ENCODE peak calls at places on chromosome 12, in four cellular contexts. One of them, this sample, is unnamed.

GRCh38 chr12:19177754-19178153 is 48.2 kb downstream of the PLEKHA5 start:
- DNase-seq in mesendoderm: no peak
- DNase-seq in dorsolateral prefrontal cortex: no peak
- DNase-seq in effector memory CD4-positive, alpha-beta T cell: no peak
- DNase-seq in this sample: no peak

GRCh38 chr12:104576980-104577925 is 120.5 kb downstream of the CHST11 start:
- DNase-seq in mesendoderm: no peak
- DNase-seq in dorsolateral prefrontal cortex: no peak
- DNase-seq in effector memory CD4-positive, alpha-beta T cell: no peak
- DNase-seq in this sample: no peak

GRCh38 chr12:29023436-29024076 is 125.5 kb upstream of the FAR2 start:
- DNase-seq in dorsolateral prefrontal cortex: no peak
- DNase-seq in effector memory CD4-positive, alpha-beta T cell: no peak
- DNase-seq in mesendoderm: peak; percentile 20
- DNase-seq in this sample: no peak

GRCh38 chr12:79983969-79984629 is 49.2 kb upstream of the PPP1R12A start:
- DNase-seq in mesendoderm: no peak
- DNase-seq in dorsolateral prefrontal cortex: no peak
- DNase-seq in effector memory CD4-positive, alpha-beta T cell: no peak
- DNase-seq in this sample: no peak

GRCh38 chr12:124286946-124287345 is 7.9 kb upstream of the RFLNA start:
- DNase-seq in dorsolateral prefrontal cortex: no peak
- DNase-seq in effector memory CD4-positive, alpha-beta T cell: no peak
- DNase-seq in mesendoderm: no peak
- DNase-seq in this sample: no peak

GRCh38 chr12:48880647-48881046 is 15.0 kb upstream of the RND1 start:
- DNase-seq in effector memory CD4-positive, alpha-beta T cell: no peak
- DNase-seq in dorsolateral prefrontal cortex: no peak
- DNase-seq in mesendoderm: no peak
- DNase-seq in this sample: no peak

GRCh38 chr12:108394196-108394595 is 55.1 kb upstream of the CMKLR1 start:
- DNase-seq in effector memory CD4-positive, alpha-beta T cell: no peak
- DNase-seq in mesendoderm: no peak
- DNase-seq in dorsolateral prefrontal cortex: no peak
- DNase-seq in this sample: no peak

GRCh38 chr12:28569698-28570411 is 379.6 kb downstream of the CCDC91 start:
- DNase-seq in dorsolateral prefrontal cortex: no peak
- DNase-seq in effector memory CD4-positive, alpha-beta T cell: no peak
- DNase-seq in mesendoderm: no peak
- DNase-seq in this sample: no peak

GRCh38 chr12:54439521-54440255 is 20.6 kb upstream of the ITGA5 start:
- DNase-seq in dorsolateral prefrontal cortex: no peak
- DNase-seq in effector memory CD4-positive, alpha-beta T cell: no peak
- DNase-seq in mesendoderm: peak; percentile 75
- DNase-seq in this sample: no peak

GRCh38 chr12:54438506-54438905 is 19.4 kb upstream of the ITGA5 start:
- DNase-seq in effector memory CD4-positive, alpha-beta T cell: no peak
- DNase-seq in mesendoderm: no peak
- DNase-seq in dorsolateral prefrontal cortex: no peak
- DNase-seq in this sample: no peak

GRCh38 chr12:54437697-54438096 is 18.6 kb upstream of the ITGA5 start:
- DNase-seq in mesendoderm: no peak
- DNase-seq in effector memory CD4-positive, alpha-beta T cell: no peak
- DNase-seq in dorsolateral prefrontal cortex: no peak
- DNase-seq in this sample: no peak

GRCh38 chr12:54437243-54437642 is 18.2 kb upstream of the ITGA5 start:
- DNase-seq in mesendoderm: no peak
- DNase-seq in effector memory CD4-positive, alpha-beta T cell: no peak
- DNase-seq in dorsolateral prefrontal cortex: no peak
- DNase-seq in this sample: no peak

GRCh38 chr12:54439096-54439495 is 20.0 kb upstream of the ITGA5 start:
- DNase-seq in dorsolateral prefrontal cortex: no peak
- DNase-seq in effector memory CD4-positive, alpha-beta T cell: no peak
- DNase-seq in mesendoderm: no peak
- DNase-seq in this sample: no peak
- H3K27ac ChIP-seq in dorsolateral prefrontal cortex: no peak overlapping the region
- H3K27ac ChIP-seq in effector memory CD4-positive, alpha-beta T cell: no peak overlapping the region
- H3K27ac ChIP-seq in mesendoderm: no peak overlapping the region
- H3K27ac ChIP-seq in this sample: no peak overlapping the region

GRCh38 chr12:46916796-46917419 is 91.1 kb upstream of the SLC38A4 start:
- DNase-seq in mesendoderm: no peak
- DNase-seq in effector memory CD4-positive, alpha-beta T cell: no peak
- DNase-seq in dorsolateral prefrontal cortex: no peak
- DNase-seq in this sample: no peak
- H3K27ac ChIP-seq in mesendoderm: no peak overlapping the region
- H3K27ac ChIP-seq in effector memory CD4-positive, alpha-beta T cell: no peak overlapping the region
- H3K27ac ChIP-seq in dorsolateral prefrontal cortex: no peak overlapping the region
- H3K27ac ChIP-seq in this sample: no peak overlapping the region

DNA sequence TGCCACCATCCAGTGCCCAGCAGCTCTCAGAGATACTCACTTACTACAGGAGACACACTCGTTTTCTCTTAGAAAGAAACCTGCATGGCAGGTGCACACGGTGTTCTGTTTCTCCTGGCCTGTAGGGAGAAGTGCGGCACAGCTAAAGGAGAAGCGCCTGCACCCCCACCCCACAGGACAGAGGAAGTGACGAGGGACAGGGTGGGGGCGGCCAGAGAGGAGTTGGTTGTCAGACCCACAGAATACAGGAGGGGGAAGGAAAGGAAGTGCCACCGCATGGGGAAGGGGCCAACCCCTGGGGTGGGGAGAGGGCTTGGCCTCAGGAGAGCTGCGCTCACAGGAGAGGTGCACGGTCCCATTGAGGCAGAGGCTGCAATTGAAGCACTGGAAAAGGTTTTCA is 8.8 kb downstream of the TNFRSF1A start:
- DNase-seq in mesendoderm: no peak
- DNase-seq in effector memory CD4-positive, alpha-beta T cell: no peak
- DNase-seq in dorsolateral prefrontal cortex: no peak
- DNase-seq in this sample: no peak
- H3K27ac ChIP-seq in mesendoderm: no peak overlapping the region
- H3K27ac ChIP-seq in effector memory CD4-positive, alpha-beta T cell: peak overlapping the region; percentile 43
- H3K27ac ChIP-seq in dorsolateral prefrontal cortex: no peak overlapping the region
- H3K27ac ChIP-seq in this sample: peak overlapping the region; percentile 97

GRCh38 chr12:91239497-91239896 is 56.9 kb upstream of the DCN start:
- DNase-seq in effector memory CD4-positive, alpha-beta T cell: no peak
- DNase-seq in dorsolateral prefrontal cortex: no peak
- DNase-seq in mesendoderm: no peak
- DNase-seq in this sample: no peak
- H3K27ac ChIP-seq in effector memory CD4-positive, alpha-beta T cell: no peak overlapping the region
- H3K27ac ChIP-seq in dorsolateral prefrontal cortex: no peak overlapping the region
- H3K27ac ChIP-seq in mesendoderm: no peak overlapping the region
- H3K27ac ChIP-seq in this sample: no peak overlapping the region

GRCh38 chr12:119222222-119222951 is 43.7 kb downstream of the HSPB8 start:
- DNase-seq in effector memory CD4-positive, alpha-beta T cell: no peak
- DNase-seq in dorsolateral prefrontal cortex: no peak
- DNase-seq in mesendoderm: no peak
- DNase-seq in this sample: no peak
- H3K27ac ChIP-seq in effector memory CD4-positive, alpha-beta T cell: no peak overlapping the region
- H3K27ac ChIP-seq in dorsolateral prefrontal cortex: no peak overlapping the region
- H3K27ac ChIP-seq in mesendoderm: no peak overlapping the region
- H3K27ac ChIP-seq in this sample: no peak overlapping the region

DNA sequence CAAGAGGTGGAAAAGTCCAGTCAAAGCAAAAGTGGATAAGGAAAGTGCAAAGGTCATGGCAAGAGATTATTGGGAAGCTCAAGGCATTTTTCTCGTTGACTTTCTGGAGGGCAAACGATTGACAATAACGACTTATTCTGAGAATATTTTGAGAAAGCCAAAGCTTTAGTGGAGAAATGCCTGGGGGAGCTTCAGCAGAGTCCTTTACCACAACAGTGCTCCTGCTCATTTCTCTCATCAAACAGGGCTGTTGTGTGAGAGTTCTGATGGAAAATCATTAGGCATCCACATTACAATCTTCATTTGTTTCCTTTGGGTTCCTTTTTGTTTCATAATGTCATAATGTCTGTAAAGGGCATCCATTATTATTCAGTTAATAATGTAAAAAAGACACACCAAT is 26.9 kb downstream of the PRB3 start:
- DNase-seq in dorsolateral prefrontal cortex: no peak
- DNase-seq in effector memory CD4-positive, alpha-beta T cell: no peak
- DNase-seq in mesendoderm: no peak
- DNase-seq in this sample: no peak
- H3K27ac ChIP-seq in dorsolateral prefrontal cortex: no peak overlapping the region
- H3K27ac ChIP-seq in effector memory CD4-positive, alpha-beta T cell: no peak overlapping the region
- H3K27ac ChIP-seq in mesendoderm: no peak overlapping the region
- H3K27ac ChIP-seq in this sample: no peak overlapping the region

DNA sequence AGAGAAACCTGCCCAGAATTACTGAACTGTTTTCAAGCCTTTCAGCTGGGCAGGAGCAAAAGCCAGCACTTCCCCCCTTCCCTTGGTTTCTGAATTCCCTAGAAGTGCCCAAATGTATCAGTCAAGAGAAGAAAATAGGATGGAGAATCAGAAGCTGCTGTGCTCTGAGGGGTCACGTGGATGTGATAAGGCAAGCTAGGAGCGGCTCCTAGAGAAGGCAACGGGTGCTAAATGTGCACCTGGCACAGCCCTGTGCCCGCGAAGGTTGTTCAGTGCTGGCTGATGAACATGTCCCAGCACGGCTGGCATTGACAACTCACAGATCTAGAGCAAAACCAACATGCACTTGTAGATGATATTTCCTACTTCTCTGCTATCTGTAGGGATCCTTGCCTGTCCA is 8.3 kb downstream of the EMG1 start:
- DNase-seq in dorsolateral prefrontal cortex: no peak
- DNase-seq in mesendoderm: no peak
- DNase-seq in effector memory CD4-positive, alpha-beta T cell: no peak
- DNase-seq in this sample: no peak
- H3K27ac ChIP-seq in dorsolateral prefrontal cortex: no peak overlapping the region
- H3K27ac ChIP-seq in mesendoderm: no peak overlapping the region
- H3K27ac ChIP-seq in effector memory CD4-positive, alpha-beta T cell: no peak overlapping the region
- H3K27ac ChIP-seq in this sample: peak overlapping the region; percentile 80

DNA sequence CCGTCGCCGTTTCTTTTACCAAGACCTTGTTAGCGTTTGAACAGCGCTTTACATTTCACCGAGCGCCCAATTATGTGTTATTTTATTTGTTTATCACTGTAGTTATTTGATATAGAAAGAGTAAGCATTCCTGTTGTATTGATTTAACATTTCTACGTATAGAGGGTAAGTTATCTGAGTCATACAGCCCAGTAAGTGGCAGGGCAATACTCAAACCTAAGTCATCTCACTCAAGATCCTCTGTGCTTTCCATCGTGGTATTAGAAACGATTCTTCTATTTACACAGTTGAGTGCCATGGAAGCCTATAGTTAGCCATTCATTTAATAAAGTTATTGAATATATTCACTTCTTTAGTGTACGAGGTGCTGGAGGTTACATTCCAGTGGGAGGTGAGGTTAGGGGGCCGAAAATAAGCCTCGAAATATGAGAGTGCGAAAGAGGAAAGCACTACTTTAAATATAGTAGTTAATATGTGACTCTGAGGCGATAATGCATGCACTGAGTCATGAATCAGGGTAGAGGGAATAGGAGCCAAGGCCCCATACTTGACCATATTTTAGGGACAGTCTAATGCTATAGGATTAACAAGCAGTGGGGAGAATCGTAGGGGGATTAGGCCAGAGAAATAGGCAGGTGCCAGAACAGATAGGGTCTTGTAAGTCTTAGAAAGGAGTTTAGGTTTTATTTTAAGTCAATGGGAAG is 629 bp downstream of the RAD51AP1 start:
- DNase-seq in dorsolateral prefrontal cortex: no peak
- DNase-seq in mesendoderm: no peak
- DNase-seq in effector memory CD4-positive, alpha-beta T cell: no peak
- DNase-seq in this sample: no peak
- H3K27ac ChIP-seq in dorsolateral prefrontal cortex: no peak overlapping the region
- H3K27ac ChIP-seq in mesendoderm: no peak overlapping the region
- H3K27ac ChIP-seq in effector memory CD4-positive, alpha-beta T cell: peak overlapping the region; percentile 95
- H3K27ac ChIP-seq in this sample: peak overlapping the region; percentile 95